ENCODE peak calls at places on chromosome 2, in four cellular contexts. W, S, I and M are unnamed samples.
A peak's percentile ranks its signal among the peaks of the same experiment; 100 is the strongest.

GRCh38 chr2:130878316-130878715 is 41.6 kb downstream of the ARHGEF4 start:
- DNase-seq in W (no peak), S (no peak), I (no peak), M (no peak)

GRCh38 chr2:15894459-15895144 is 45.7 kb upstream of the MYCN start:
- DNase-seq in W (no peak), S (no peak), I (no peak), M (no peak)

GRCh38 chr2:230602562-230603230 is 109.9 kb upstream of the CAB39 start:
- DNase-seq in W (no peak), S (peak; percentile 88), I (no peak), M (no peak)

GRCh38 chr2:11329759-11330158 is 14.7 kb downstream of the ROCK2 start:
- DNase-seq in W (no peak), S (no peak), I (no peak), M (no peak)

GRCh38 chr2:239381709-239382134 is 19.1 kb downstream of the HDAC4 start:
- DNase-seq in W (no peak), S (peak; percentile 69), I (peak; percentile 4), M (no peak)

GRCh38 chr2:204738721-204739120 is 193.4 kb downstream of the PARD3B start:
- DNase-seq in W (no peak), S (no peak), I (no peak), M (no peak)

GRCh38 chr2:42973771-42974170 is 181.4 kb upstream of the HAAO start:
- DNase-seq in W (no peak), S (no peak), I (peak; percentile 25), M (no peak)

GRCh38 chr2:231000211-231000904 is 4.4 kb downstream of the SPATA3 start:
- DNase-seq in W (peak; percentile 48), S (no peak), I (no peak), M (peak; percentile 57)

GRCh38 chr2:166900700-166901099 is 12.4 kb downstream of the XIRP2 start:
- DNase-seq in W (peak; percentile 11), S (no peak), I (no peak), M (no peak)

GRCh38 chr2:62187246-62187645 is 8.7 kb upstream of the B3GNT2 start:
- DNase-seq in W (no peak), S (no peak), I (no peak), M (no peak)

GRCh38 chr2:105739408-105739807 is 5.3 kb upstream of the NCK2 start:
- DNase-seq in W (no peak), S (no peak), I (no peak), M (no peak)

GRCh38 chr2:136582631-136583205 is 182.6 kb upstream of the THSD7B start:
- DNase-seq in W (peak; percentile 8), S (no peak), I (no peak), M (no peak)

GRCh38 chr2:85972355-85972754 is 83.6 kb upstream of the ST3GAL5 start:
- DNase-seq in W (no peak), S (no peak), I (no peak), M (no peak)

GRCh38 chr2:208001924-208002323 is 23.4 kb downstream of the PLEKHM3 start:
- DNase-seq in W (no peak), S (no peak), I (no peak), M (no peak)

GRCh38 chr2:15302154-15302553 is 259.0 kb downstream of the NBAS start:
- DNase-seq in W (no peak), S (no peak), I (no peak), M (no peak)

GRCh38 chr2:148756292-148756975 is 111.9 kb downstream of the EPC2 start:
- DNase-seq in W (peak; percentile 4), S (no peak), I (no peak), M (no peak)

GRCh38 chr2:204693262-204693661 is 148.0 kb downstream of the PARD3B start:
- DNase-seq in W (no peak), S (no peak), I (no peak), M (no peak)

GRCh38 chr2:224248944-224249371 is 152.9 kb downstream of the FAM124B start:
- DNase-seq in W (peak; percentile 31), S (no peak), I (no peak), M (no peak)

GRCh38 chr2:241565413-241565812 is 6.9 kb downstream of the BOK start:
- DNase-seq in W (no peak), S (no peak), I (no peak), M (no peak)

GRCh38 chr2:236568068-236568921 is 1.3 kb upstream of the ACKR3 start:
- DNase-seq in W (no peak), S (peak; percentile 57), I (peak; percentile 48), M (peak; percentile 87)

GRCh38 chr2:170554278-170554955 is 160.7 kb upstream of the SP5 start:
- DNase-seq in W (no peak), S (no peak), I (peak; percentile 19), M (no peak)

GRCh38 chr2:55419236-55419513 is 481 bp downstream of the CCDC88A start:
- DNase-seq in W (peak; percentile 62), S (no peak), I (no peak), M (no peak)
- H3K27ac ChIP-seq in W (peak overlapping the region; percentile 92), S (peak overlapping the region; percentile 89), I (peak overlapping the region; percentile 81), M (peak overlapping the region; percentile 92)

DNA sequence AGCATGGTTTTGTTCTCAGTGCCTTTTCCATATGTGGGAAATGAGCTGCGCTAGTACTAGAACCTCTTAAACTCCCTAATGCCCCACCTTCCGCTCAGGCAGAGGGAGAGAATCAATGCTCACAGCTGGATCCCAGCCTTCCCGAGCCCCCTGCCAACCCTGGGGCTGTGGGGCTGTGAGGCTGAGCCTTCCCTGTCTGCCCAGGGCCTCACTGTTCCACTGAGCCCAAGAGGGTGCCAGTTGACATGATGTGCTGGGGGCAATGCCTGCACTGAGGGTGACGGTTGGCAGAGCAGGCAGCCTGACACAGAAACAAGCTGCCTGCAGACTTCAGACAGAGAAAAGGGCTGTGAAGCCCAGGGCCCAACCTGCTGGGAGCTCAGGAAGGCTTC is 602.4 kb upstream of the RAB6C start:
- DNase-seq in W (no peak), S (no peak), I (no peak), M (no peak)
- H3K9me3 ChIP-seq in W (no peaks in the 10 kb centered on the region), S (no peaks in the 10 kb centered on the region), I (no peaks in the 10 kb centered on the region), M (no peaks in the 10 kb centered on the region)

DNA sequence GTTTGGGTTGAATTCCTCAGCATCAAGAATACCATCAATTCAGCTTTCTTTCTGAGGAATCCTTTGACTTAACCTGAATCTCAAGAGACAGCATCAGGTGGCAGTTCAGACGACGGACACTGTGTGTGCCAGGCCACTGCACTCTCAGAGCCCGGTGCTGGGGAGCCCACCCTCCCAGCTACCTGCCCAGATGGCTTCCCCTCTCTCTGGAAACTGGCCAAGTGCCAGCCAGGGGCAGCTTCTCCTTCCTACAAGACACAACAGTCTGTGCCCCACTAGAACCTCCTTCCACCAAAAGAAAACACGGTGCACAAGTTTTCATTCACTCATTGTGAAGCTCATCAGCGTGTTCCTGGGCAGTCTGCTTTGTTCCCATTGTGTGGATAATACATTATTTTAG is 28.5 kb downstream of the MAL start:
- DNase-seq in W (no peak), S (no peak), I (no peak), M (no peak)
- H3K4me3 ChIP-seq in W (no peak overlapping the region), S (no peak overlapping the region), I (no peak overlapping the region), M (no peak overlapping the region)

DNA sequence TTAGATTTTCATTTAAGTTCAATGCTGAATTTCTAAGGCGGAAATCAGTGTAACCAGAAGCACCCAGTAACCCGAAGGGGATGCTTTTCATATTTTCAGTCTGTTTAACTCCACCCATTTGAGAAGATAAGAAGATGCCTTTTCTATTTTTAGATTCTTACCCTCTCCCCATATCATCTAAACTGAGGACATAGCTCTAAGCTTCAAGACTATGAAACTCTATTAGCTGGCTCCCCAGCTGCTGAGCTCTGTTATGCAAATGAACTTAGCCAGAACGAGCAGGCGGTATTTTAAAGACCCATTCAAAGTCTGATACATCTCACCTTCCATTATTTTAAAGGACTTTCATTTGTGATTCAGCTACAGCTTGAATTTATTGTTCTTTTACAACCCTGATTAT is 16.5 kb downstream of the CDC42EP3 start:
- DNase-seq in W (no peak), S (peak; percentile 60), I (no peak), M (no peak)
- H3K27ac ChIP-seq in W (peak overlapping the region; percentile 11), S (peak overlapping the region; percentile 64), I (no peak overlapping the region), M (peak overlapping the region; percentile 80)

DNA sequence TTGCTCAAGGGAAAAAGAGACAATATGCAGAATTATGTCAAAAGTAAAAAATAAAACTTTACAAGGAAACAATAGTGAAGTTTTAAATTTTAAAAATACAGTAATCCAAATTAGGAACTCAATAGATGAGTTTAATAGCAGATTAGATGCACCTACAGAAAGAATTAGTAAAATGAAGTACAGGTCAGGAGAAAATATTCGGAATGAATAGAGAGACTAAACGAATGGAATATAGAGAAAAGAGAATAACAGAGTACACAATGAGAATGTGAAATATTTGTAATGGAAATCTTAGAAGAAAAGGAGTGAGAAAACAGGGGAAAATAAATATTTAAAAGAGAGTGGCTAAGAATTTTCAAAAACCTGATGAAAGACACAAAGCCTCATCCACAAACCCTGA is 275.7 kb upstream of the MMADHC start:
- DNase-seq in W (no peak), S (no peak), I (no peak), M (no peak)
- H3K9me3 ChIP-seq in W (peaks cover 2% of the 10 kb centered on the region), S (no peaks in the 10 kb centered on the region), I (no peaks in the 10 kb centered on the region), M (no peaks in the 10 kb centered on the region)

DNA sequence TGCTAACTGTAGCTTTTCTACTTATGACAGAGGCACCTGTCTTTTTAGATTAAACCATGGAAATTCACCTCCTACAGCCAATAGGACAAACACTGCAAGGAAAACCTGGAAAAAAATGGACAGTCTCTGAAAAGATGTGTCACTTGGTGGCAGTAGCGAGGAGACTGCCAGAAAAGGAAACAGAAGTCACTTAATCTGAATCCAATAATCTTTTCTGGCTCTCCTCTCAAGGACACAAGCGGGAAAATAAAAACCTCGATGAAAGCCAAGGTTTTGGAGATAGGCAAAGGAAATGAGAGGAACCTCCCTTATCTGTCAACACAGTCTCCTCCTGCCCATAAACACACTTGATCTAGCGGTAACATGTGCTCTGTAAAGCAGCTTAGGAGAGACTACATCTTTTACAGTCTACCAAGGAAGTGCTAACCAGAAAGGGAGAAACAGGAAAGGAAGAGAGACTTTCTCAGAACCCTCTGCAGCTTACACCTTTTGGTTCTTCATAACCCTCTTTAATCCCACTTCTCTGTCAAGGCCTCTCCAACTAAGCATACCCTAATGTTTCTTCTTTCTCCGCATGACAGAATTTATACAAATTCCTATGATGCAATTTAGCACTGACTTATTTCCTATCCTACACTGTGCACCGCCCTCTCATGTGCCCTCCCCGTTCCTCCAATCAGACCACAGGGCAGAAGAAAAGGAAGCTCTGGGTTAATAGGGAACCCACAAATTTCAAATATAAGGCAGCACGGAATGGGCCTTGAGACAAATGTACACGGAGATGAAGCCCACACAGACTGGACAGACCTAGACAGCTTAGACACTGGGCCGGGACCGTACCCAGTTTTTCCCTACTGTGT is 52.8 kb downstream of the CLASP1 start:
- DNase-seq in W (peak; percentile 60), S (peak; percentile 23), I (no peak), M (peak; percentile 62)
- H3K4me3 ChIP-seq in W (no peak overlapping the region), S (no peak overlapping the region), I (no peak overlapping the region), M (peak overlapping the region; percentile 4)

DNA sequence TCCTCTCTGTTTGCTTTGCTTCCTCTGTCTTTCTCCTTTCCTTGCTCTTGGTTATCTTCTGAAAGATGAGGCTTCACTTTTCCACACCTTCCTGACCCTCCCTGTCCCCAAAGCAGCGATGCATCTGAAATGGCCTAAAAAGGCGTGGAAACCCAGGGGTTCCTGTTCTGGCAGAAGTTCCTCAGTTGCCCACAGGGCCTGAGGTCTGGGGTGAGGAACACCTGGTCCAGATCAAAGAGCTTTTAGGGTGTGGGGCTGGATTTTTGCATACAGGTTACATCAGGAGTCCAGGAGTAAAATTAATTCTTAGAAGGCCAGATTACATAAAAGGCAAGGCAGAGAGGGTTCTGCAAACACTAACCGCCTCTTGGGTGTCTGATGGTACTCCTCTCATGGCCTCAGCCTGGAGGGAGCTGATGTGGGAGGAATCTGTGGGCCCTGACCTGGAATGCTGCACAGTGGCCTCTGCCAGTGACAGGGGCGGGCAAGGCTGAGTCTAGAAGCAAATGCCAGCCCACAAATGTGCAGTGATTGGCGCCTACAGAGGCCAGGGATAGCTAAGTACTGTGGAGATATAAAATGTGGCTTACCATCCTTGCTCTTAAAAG is 41.8 kb downstream of the INPP4A start:
- DNase-seq in W (no peak), S (no peak), I (no peak), M (no peak)
- H3K27ac ChIP-seq in W (no peak overlapping the region), S (no peak overlapping the region), I (no peak overlapping the region), M (no peak overlapping the region)

GRCh38 chr2:132462242-132462641 is 45.6 kb downstream of the GPR39 start:
- DNase-seq in W (no peak), S (no peak), I (no peak), M (no peak)
- H3K9me3 ChIP-seq in W (peaks cover 91% of the 10 kb centered on the region), S (peaks cover 29% of the 10 kb centered on the region), I (no peaks in the 10 kb centered on the region), M (peaks cover 58% of the 10 kb centered on the region)